ENCODE peak calls at places on chromosome 7, in ten cellular contexts. M is stimulated activated CD4-positive, alpha-beta T cell treated with anti-CD3 and anti-CD28 coated beads, Interleukin-12 subunit alpha, Interleukin-12 subunit beta, amount 100 ng/mL, for 48 hours; J is NCI-H1092; W is activated CD4-positive, alpha-beta T cell treated with anti-CD3 and anti-CD28 coated beads, Interleukin-2, amount 50 U/mL, for 48 hours; C is aorta; O is activated T-helper 1 cell treated with anti-CD3 and anti-CD28 coated beads, Interleukin-12 subunit alpha, Interleukin-12 subunit beta, Interleukin-2, Interleukin-4 antibody, amounts not matched to agents 30 ng/mL and 10 ng/mL and 1 ng/mL, durations not matched to agents 14 hours and 24 hours and 36 hours; S is activated CD8-positive, alpha-beta T cell treated with anti-CD3 and anti-CD28 coated beads, Interleukin-2, amount 10 ng/mL, durations not matched to agents 7 days and 5 days; T is astrocyte of the hippocampus; I is NCI-H460; V is adrenal gland. H is an unnamed sample.

GRCh38 chr7:134547738-134548054 is 1.2 kb upstream of the AKR1B15 start:
- DNase-seq in M (no peak), J (no peak), W (no peak), C (peak), O (no peak), S (no peak), T (no peak), I (peak), V (peak), H (peak)

GRCh38 chr7:156460861-156461632 is 179.5 kb upstream of the RNF32 start:
- DNase-seq in M (no peak), J (peak), W (no peak), C (no peak), O (no peak), S (no peak), T (no peak), I (no peak), V (no peak), H (no peak)

GRCh38 chr7:65554-65953 is 126.8 kb upstream of the FAM20C start:
- DNase-seq in M (no peak), J (no peak), W (no peak), C (peak), O (no peak), S (no peak), T (peak), I (no peak), V (peak), H (peak)

GRCh38 chr7:134562136-134562535 is 13.2 kb downstream of the AKR1B15 start:
- DNase-seq in M (no peak), J (no peak), W (no peak), C (no peak), O (no peak), S (peak), T (peak), I (no peak), V (peak), H (peak)

GRCh38 chr7:109864263-109864662 is 1226.7 kb upstream of the LRRN3 start:
- DNase-seq in M (no peak), J (no peak), W (no peak), C (no peak), O (no peak), S (no peak), T (no peak), I (no peak), V (no peak), H (no peak)

GRCh38 chr7:102211590-102212550 is 74.8 kb upstream of the SH2B2 start:
- DNase-seq in M (no peak), J (no peak), W (no peak), C (no peak), O (no peak), S (no peak), T (no peak), I (no peak), V (no peak), H (no peak)

GRCh38 chr7:37987732-37988131 is 67.3 kb downstream of the EPDR1 start:
- DNase-seq in M (no peak), J (no peak), W (no peak), C (no peak), O (no peak), S (no peak), T (peak), I (no peak), V (no peak), H (no peak)

GRCh38 chr7:27209933-27210440 is 10.1 kb upstream of the HOXA13 start:
- DNase-seq in M (no peak), J (no peak), W (no peak), C (no peak), O (no peak), S (no peak), T (no peak), I (no peak), V (no peak), H (no peak)

GRCh38 chr7:79361214-79361613 is 92.3 kb downstream of the MAGI2 start:
- DNase-seq in M (no peak), J (no peak), W (no peak), C (no peak), O (no peak), S (no peak), T (no peak), I (no peak), V (no peak), H (no peak)

GRCh38 chr7:131753620-131754222 is 197.3 kb upstream of the PODXL start:
- DNase-seq in M (no peak), J (no peak), W (no peak), C (no peak), O (no peak), S (no peak), T (peak), I (peak), V (no peak), H (peak)

GRCh38 chr7:135480966-135481599 is 28.8 kb downstream of the CNOT4 start:
- DNase-seq in M (no peak), J (no peak), W (no peak), C (no peak), O (no peak), S (no peak), T (no peak), I (no peak), V (no peak), H (no peak)

GRCh38 chr7:102028206-102028826 is 210.9 kb downstream of the CUX1 start:
- DNase-seq in M (no peak), J (no peak), W (no peak), C (no peak), O (no peak), S (peak), T (no peak), I (no peak), V (no peak), H (no peak)

GRCh38 chr7:64882341-64883112 is 20.5 kb upstream of the ZNF273 start:
- DNase-seq in M (no peak), J (peak), W (peak), C (peak), O (no peak), S (peak), T (peak), I (no peak), V (peak), H (peak)

GRCh38 chr7:16739863-16740622 is 13.5 kb upstream of the TSPAN13 start:
- DNase-seq in M (no peak), J (no peak), W (no peak), C (no peak), O (no peak), S (no peak), T (peak), I (peak), V (peak), H (peak)

GRCh38 chr7:130065500-130066152 is 4.7 kb upstream of the KLHDC10 start:
- DNase-seq in M (no peak), J (no peak), W (no peak), C (no peak), O (no peak), S (no peak), T (no peak), I (no peak), V (peak), H (no peak)

GRCh38 chr7:151626422-151627115 is 106.9 kb upstream of the RHEB start:
- DNase-seq in M (no peak), J (peak), W (peak), C (no peak), O (no peak), S (peak), T (peak), I (peak), V (peak), H (no peak)

GRCh38 chr7:33258561-33258960 is 129.2 kb downstream of the BBS9 start:
- DNase-seq in M (no peak), J (no peak), W (no peak), C (no peak), O (no peak), S (no peak), T (no peak), I (no peak), V (no peak), H (peak)

GRCh38 chr7:1862560-1862959 is 192.5 kb downstream of the ELFN1 start:
- DNase-seq in M (no peak), J (no peak), W (no peak), C (no peak), O (no peak), S (no peak), T (no peak), I (no peak), V (no peak), H (no peak)

GRCh38 chr7:43834463-43835251 is 34.7 kb downstream of the MRPS24 start:
- DNase-seq in M (peak), J (no peak), W (peak), C (no peak), O (peak), S (peak), T (no peak), I (no peak), V (no peak), H (peak)

GRCh38 chr7:2116903-2117680 is 115.7 kb downstream of the MAD1L1 start:
- DNase-seq in M (no peak), J (peak), W (no peak), C (no peak), O (no peak), S (no peak), T (peak), I (no peak), V (peak), H (peak)

GRCh38 chr7:18087031-18087686 is 59.5 kb upstream of the PRPS1L1 start:
- DNase-seq in M (no peak), J (peak), W (peak), C (no peak), O (no peak), S (no peak), T (peak), I (no peak), V (no peak), H (peak)

GRCh38 chr7:140230862-140231778 is 54.3 kb upstream of the KDM7A start:
- DNase-seq in M (peak), J (peak), W (peak), C (peak), O (peak), S (peak), T (peak), I (peak), V (peak), H (peak)

GRCh38 chr7:46932656-46933424 is 649.1 kb downstream of the TNS3 start:
- DNase-seq in M (no peak), J (no peak), W (no peak), C (no peak), O (no peak), S (no peak), T (peak), I (peak), V (peak), H (peak)

GRCh38 chr7:93856319-93856718 is 34.2 kb downstream of the TFPI2 start:
- DNase-seq in M (no peak), J (no peak), W (no peak), C (no peak), O (no peak), S (no peak), T (peak), I (no peak), V (no peak), H (peak)

GRCh38 chr7:64651203-64651602 is 14.7 kb upstream of the ZNF107 start:
- DNase-seq in M (no peak), J (no peak), W (no peak), C (no peak), O (no peak), S (no peak), T (no peak), I (no peak), V (no peak), H (no peak)

GRCh38 chr7:75740846-75741497 is 2.2 kb upstream of the HIP1 start:
- DNase-seq in M (no peak), J (no peak), W (no peak), C (peak), O (no peak), S (no peak), T (no peak), I (no peak), V (peak), H (peak)

GRCh38 chr7:69516208-69516820 is 82.0 kb upstream of the AUTS2 start:
- DNase-seq in M (no peak), J (no peak), W (no peak), C (no peak), O (no peak), S (no peak), T (no peak), I (no peak), V (no peak), H (no peak)

GRCh38 chr7:155470686-155471638 is 13.0 kb downstream of the EN2 start:
- DNase-seq in M (no peak), J (no peak), W (no peak), C (no peak), O (no peak), S (no peak), T (no peak), I (no peak), V (no peak), H (no peak)

GRCh38 chr7:97078023-97078988 is 39.2 kb upstream of the SDHAF3 start:
- DNase-seq in M (no peak), J (no peak), W (no peak), C (no peak), O (no peak), S (no peak), T (no peak), I (no peak), V (no peak), H (no peak)

GRCh38 chr7:34191766-34192550 is 286.6 kb downstream of the BMPER start:
- DNase-seq in M (no peak), J (no peak), W (no peak), C (no peak), O (no peak), S (no peak), T (peak), I (no peak), V (no peak), H (no peak)